ENCODE peak calls at places on chromosome 17, in six cellular contexts. S is cardiac muscle cell, N is right atrium auricular region, P is heart left ventricle, Y is OCI-LY7, J is HCT116. T is an unnamed sample. For H3K9me3, the result is how much of the 10 kb centered on the place peaks cover.

GRCh38 chr17:6555331-6556120 is 829 bp downstream of the PITPNM3 start:
- DNase-seq in S (peak), N (no peak), P (no peak), Y (no peak), J (no peak), T (peak)

GRCh38 chr17:65926599-65926998 is 265.3 kb downstream of the CEP112 start:
- DNase-seq in S (no peak), N (no peak), P (no peak), Y (no peak), J (no peak), T (no peak)

GRCh38 chr17:63140255-63140654 is 174.2 kb downstream of the TANC2 start:
- DNase-seq in S (peak), N (no peak), P (peak), Y (no peak), J (no peak), T (peak)

GRCh38 chr17:73554498-73554897 is 89.7 kb downstream of the SDK2 start:
- DNase-seq in S (no peak), N (no peak), P (no peak), Y (no peak), J (no peak), T (no peak)

GRCh38 chr17:18259621-18260331 is 686 bp upstream of the MIEF2 start:
- DNase-seq in S (no peak), N (no peak), P (no peak), Y (no peak), J (peak), T (no peak)

GRCh38 chr17:13114601-13115024 is 96.8 kb upstream of the ELAC2 start:
- DNase-seq in S (peak), N (no peak), P (peak), Y (peak), J (peak), T (peak)

GRCh38 chr17:36705651-36706436 is 104.5 kb downstream of the MRM1 start:
- DNase-seq in S (peak), N (no peak), P (no peak), Y (peak), J (peak), T (no peak)

GRCh38 chr17:80025140-80025539 is 10.5 kb downstream of the TBC1D16 start:
- DNase-seq in S (no peak), N (no peak), P (no peak), Y (no peak), J (no peak), T (peak)

GRCh38 chr17:28717578-28718316 is at the start of gene RAB34:
- DNase-seq in S (peak), N (peak), P (peak), Y (no peak), J (no peak), T (peak)

GRCh38 chr17:74566132-74566753 is 1.1 kb downstream of the CD300H start:
- DNase-seq in S (peak), N (no peak), P (no peak), Y (peak), J (peak), T (no peak)

GRCh38 chr17:1186214-1186820 is 6.5 kb upstream of the ABR start:
- DNase-seq in S (no peak), N (no peak), P (no peak), Y (no peak), J (no peak), T (no peak)

GRCh38 chr17:1181769-1182137 is 2.0 kb upstream of the ABR start:
- DNase-seq in S (peak), N (no peak), P (no peak), Y (peak), J (no peak), T (peak)

GRCh38 chr17:1182831-1183578 is 3.2 kb upstream of the ABR start:
- DNase-seq in S (no peak), N (no peak), P (no peak), Y (no peak), J (no peak), T (no peak)

GRCh38 chr17:1188812-1189211 is 9.0 kb upstream of the ABR start:
- DNase-seq in S (peak), N (peak), P (peak), Y (peak), J (no peak), T (peak)

DNA sequence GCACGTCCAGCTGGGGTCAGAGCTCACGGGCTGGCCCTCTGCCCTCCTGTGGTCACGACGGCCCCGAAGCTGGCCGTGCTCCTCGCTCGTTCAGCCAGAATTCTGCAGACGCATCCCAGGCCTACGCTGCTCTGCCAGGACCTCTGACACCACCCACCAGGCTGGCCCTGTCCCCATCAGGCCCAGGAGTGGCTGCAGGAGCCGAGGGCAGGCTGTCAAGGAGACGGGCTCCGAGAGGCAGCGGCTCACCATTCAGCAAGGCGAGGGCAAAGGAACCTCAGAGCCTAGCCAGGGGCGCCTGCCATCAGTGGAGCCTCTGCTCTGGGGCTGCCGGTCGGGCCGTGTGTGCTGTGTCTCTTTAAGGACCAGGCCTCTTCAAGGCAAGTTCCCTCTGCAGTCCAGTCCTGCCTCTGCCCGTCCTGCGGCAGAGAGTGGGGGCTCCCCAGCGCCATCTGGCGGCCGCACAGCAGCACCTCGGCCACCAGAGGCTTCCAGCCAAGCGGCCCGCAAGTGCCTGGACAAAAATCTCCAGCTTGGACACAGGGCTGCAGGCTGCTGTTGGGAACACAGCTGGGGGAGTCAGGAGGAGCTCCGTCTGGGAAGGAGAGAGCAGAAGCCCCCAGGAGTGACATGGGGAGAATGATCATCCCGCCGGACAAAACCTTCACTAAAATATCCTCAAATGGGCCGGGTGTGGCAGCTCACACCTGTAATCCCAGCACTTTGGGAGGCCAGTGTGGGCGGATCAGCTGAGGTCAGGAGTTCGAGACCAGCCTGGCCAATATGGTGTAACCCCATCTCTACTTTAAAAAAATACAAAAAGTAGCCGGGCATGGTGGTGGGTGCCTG is 7.4 kb upstream of the ABR start:
- DNase-seq in S (peak), N (peak), P (peak), Y (peak), J (peak), T (peak)
- H3K4me3 ChIP-seq in S (no peak), N (peak), P (peak), Y (no peak), J (peak), T (no peak)

GRCh38 chr17:39751016-39751543 is 13.3 kb downstream of the GRB7 start:
- DNase-seq in S (no peak), N (no peak), P (no peak), Y (no peak), J (no peak), T (no peak)

GRCh38 chr17:39750131-39751015 is 12.6 kb downstream of the GRB7 start:
- DNase-seq in S (no peak), N (no peak), P (peak), Y (no peak), J (no peak), T (no peak)

GRCh38 chr17:39753514-39754160 is 15.9 kb downstream of the GRB7 start:
- DNase-seq in S (no peak), N (no peak), P (peak), Y (peak), J (no peak), T (no peak)

GRCh38 chr17:39751637-39752036 is 13.9 kb downstream of the GRB7 start:
- DNase-seq in S (no peak), N (no peak), P (no peak), Y (no peak), J (no peak), T (no peak)

DNA sequence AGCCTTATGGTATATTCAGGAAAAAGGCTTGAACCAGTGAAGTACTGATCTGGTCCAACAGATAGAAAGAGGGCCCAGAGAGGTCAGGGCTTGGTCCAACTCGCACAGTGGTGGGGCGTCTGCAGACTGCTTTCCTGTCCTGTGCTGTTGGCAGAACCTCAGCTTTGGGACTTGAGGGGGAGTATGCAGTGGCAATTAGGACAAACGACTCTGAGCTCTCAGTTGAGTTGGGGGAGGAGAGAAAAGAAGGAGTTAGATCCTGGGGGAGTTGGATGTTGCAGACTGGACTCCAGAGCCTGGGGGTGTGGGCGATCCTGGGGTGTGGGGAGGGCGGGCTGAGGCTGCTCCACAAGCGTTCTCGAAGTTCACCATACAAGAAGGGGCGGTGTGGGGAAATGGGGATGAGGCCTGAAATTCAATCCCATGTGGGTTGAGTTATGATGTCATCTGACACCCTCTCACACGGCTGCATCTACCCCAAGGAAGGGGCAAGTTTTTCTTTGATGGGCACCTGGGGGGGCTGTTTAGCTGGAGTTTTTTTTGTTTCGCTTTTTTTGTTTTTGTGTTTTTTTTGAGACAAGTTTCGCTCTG is 14.6 kb downstream of the GRB7 start:
- DNase-seq in S (no peak), N (no peak), P (no peak), Y (no peak), J (no peak), T (no peak)
- TF ChIP-seq CTCF in S (no peak), N (no peak), P (no peak), Y (no peak), J (no peak), T (no peak)

GRCh38 chr17:22507823-22508222 is 815.5 kb downstream of the KCNJ18 start:
- DNase-seq in S (no peak), N (peak), P (no peak), Y (peak), J (no peak), T (no peak)
- H3K9me3 ChIP-seq in S (under half), N (under half), P (under half), Y (under half), J (under half), T (half or more)

GRCh38 chr17:27245230-27245696 is 48.7 kb upstream of the WSB1 start:
- DNase-seq in S (peak), N (peak), P (peak), Y (peak), J (peak), T (peak)
- H3K4me3 ChIP-seq in S (no peak), N (no peak), P (no peak), Y (no peak), J (no peak), T (no peak)

GRCh38 chr17:40109471-40109824 is 9.1 kb upstream of the NR1D1 start:
- DNase-seq in S (no peak), N (no peak), P (no peak), Y (no peak), J (no peak), T (no peak)
- TF ChIP-seq CTCF in S (peak), N (no peak), P (no peak), Y (peak), J (peak), T (no peak)

GRCh38 chr17:77167472-77168306 is 26.9 kb downstream of the SEC14L1 start:
- DNase-seq in S (no peak), N (no peak), P (no peak), Y (peak), J (peak), T (no peak)
- H3K9me3 ChIP-seq in S (under half), N (under half), P (under half), Y (half or more), J (under half), T (under half)

GRCh38 chr17:69581061-69581955 is 166.8 kb downstream of the MAP2K6 start:
- DNase-seq in S (no peak), N (no peak), P (peak), Y (peak), J (no peak), T (no peak)
- H3K4me3 ChIP-seq in S (no peak), N (no peak), P (no peak), Y (peak), J (no peak), T (no peak)

GRCh38 chr17:33292184-33292980 is 713 bp downstream of the ASIC2 start:
- DNase-seq in S (peak), N (no peak), P (no peak), Y (no peak), J (no peak), T (peak)
- TF ChIP-seq CTCF in S (no peak), N (no peak), P (no peak), Y (no peak), J (no peak), T (peak)

GRCh38 chr17:70076189-70076588 is 1.2 kb downstream of the KCNJ16 start:
- DNase-seq in S (peak), N (no peak), P (no peak), Y (no peak), J (no peak), T (no peak)

GRCh38 chr17:70073326-70073725 is 1.7 kb upstream of the KCNJ16 start:
- DNase-seq in S (no peak), N (no peak), P (no peak), Y (no peak), J (no peak), T (no peak)

GRCh38 chr17:70073799-70074198 is 1.2 kb upstream of the KCNJ16 start:
- DNase-seq in S (no peak), N (no peak), P (no peak), Y (no peak), J (no peak), T (no peak)

GRCh38 chr17:70074236-70074830 is 692 bp upstream of the KCNJ16 start:
- DNase-seq in S (no peak), N (no peak), P (no peak), Y (no peak), J (no peak), T (no peak)

DNA sequence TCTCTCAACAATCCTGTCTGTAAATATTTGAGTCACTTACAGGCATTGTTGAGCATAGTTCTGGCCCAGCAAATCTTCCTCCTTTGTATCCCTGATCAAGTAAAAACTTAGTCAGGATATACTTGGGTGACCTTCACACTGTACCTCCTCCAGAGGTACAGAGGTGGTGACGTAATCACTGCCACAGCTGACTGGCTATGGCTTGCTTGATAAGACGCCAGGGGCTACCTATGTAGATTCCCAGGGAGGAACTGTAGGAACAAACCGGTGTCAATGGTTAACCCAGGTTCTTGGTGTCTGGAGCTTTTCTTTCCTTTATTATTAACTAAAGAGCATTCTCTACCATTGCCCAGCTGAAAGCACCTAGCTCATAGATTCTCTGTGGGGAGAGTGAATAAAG is at the start of gene KCNJ16:
- DNase-seq in S (no peak), N (no peak), P (no peak), Y (no peak), J (no peak), T (no peak)
- H3K9me3 ChIP-seq in S (under half), N (under half), P (under half), Y (under half), J (under half), T (under half)

T was measured in mucosa of descending colon.